ENCODE peak calls at places on chromosomes 1 and 21, in six cellular contexts. F, U, T, H, G and M are unnamed samples. For H3K4me1, the result is how much of the 10 kb centered on the place peaks cover.

GRCh38 chr1:158121604-158122254 is 59.0 kb upstream of the CD1D start:
- DNase-seq in U (peak), F (no peak), H (peak), T (no peak), G (no peak), M (no peak)

GRCh38 chr1:111516008-111516535 is 12.6 kb upstream of the ADORA3 start:
- DNase-seq in G (peak), F (peak), U (no peak), T (no peak), H (peak), M (no peak)

GRCh38 chr1:74247881-74248528 is 12.8 kb downstream of the TNNI3K start:
- DNase-seq in H (peak), T (peak), G (no peak), U (no peak), F (no peak), M (no peak)

GRCh38 chr1:160499631-160500030 is 23.4 kb downstream of the SLAMF6 start:
- DNase-seq in G (no peak), F (no peak), U (no peak), H (no peak), T (no peak), M (no peak)

GRCh38 chr1:41390171-41390570 is 28.9 kb downstream of the FOXO6 start:
- DNase-seq in U (peak), F (no peak), G (no peak), T (no peak), H (no peak), M (no peak)

GRCh38 chr1:59505596-59506028 is 208.7 kb downstream of the FGGY start:
- DNase-seq in H (no peak), G (no peak), F (no peak), U (no peak), T (no peak), M (no peak)

GRCh38 chr1:85700422-85700821 is 7.8 kb downstream of the ZNHIT6 start:
- DNase-seq in U (no peak), G (no peak), H (no peak), T (no peak), F (no peak), M (no peak)

GRCh38 chr1:109895720-109896504 is 14.7 kb upstream of the CSF1 start:
- DNase-seq in U (no peak), F (no peak), H (no peak), T (peak), G (no peak), M (no peak)

GRCh38 chr1:86151427-86151826 is 5.1 kb downstream of the COL24A1 start:
- DNase-seq in T (no peak), F (no peak), G (no peak), H (no peak), U (no peak), M (no peak)

GRCh38 chr1:47705517-47706130 is 267.8 kb downstream of the FOXD2 start:
- DNase-seq in U (no peak), F (no peak), T (no peak), G (no peak), H (no peak), M (no peak)

GRCh38 chr1:145991799-145992412 is 4.5 kb downstream of the TXNIP start:
- DNase-seq in H (peak), T (no peak), U (no peak), G (peak), F (no peak), M (no peak)

GRCh38 chr1:18217398-18218043 is 109.9 kb downstream of the IGSF21 start:
- DNase-seq in T (no peak), H (peak), F (no peak), G (no peak), U (peak), M (no peak)

GRCh38 chr1:80050085-80050484 is 1043.6 kb upstream of the ADGRL4 start:
- DNase-seq in F (peak), U (no peak), H (no peak), G (no peak), T (no peak), M (no peak)

GRCh38 chr1:9892563-9893528 is 17.2 kb downstream of the CTNNBIP1 start:
- DNase-seq in T (no peak), G (peak), F (no peak), H (no peak), U (no peak), M (no peak)

GRCh38 chr1:46581685-46582455 is 22.2 kb downstream of the MKNK1 start:
- DNase-seq in U (no peak), H (no peak), T (no peak), F (no peak), G (no peak), M (no peak)

GRCh38 chr1:77687519-77687906 is 5.1 kb upstream of the ZZZ3 start:
- DNase-seq in T (peak), U (peak), H (no peak), F (no peak), G (no peak), M (no peak)

GRCh38 chr21:33230518-33231324 is 983 bp downstream of the IFNAR2 start:
- DNase-seq in U (peak), H (peak), T (peak), G (no peak), F (peak), M (peak)

GRCh38 chr1:229186373-229187056 is 84.4 kb upstream of the RAB4A start:
- DNase-seq in U (no peak), G (no peak), F (no peak), T (no peak), H (no peak), M (no peak)

GRCh38 chr1:206843626-206844025 is 21.8 kb upstream of the IL20 start:
- DNase-seq in H (no peak), G (no peak), U (no peak), T (no peak), F (no peak), M (no peak)

GRCh38 chr1:44675186-44675585 is 672 bp downstream of the ARMH1 start:
- DNase-seq in H (peak), G (no peak), F (no peak), T (no peak), U (no peak), M (no peak)

GRCh38 chr1:44672956-44673674 is 1.2 kb downstream of the TMEM53 start:
- DNase-seq in G (no peak), F (no peak), U (no peak), H (peak), T (no peak), M (no peak)

GRCh38 chr1:44673675-44674112 is 587 bp downstream of the TMEM53 start:
- DNase-seq in F (no peak), T (no peak), G (no peak), H (no peak), U (no peak), M (no peak)

GRCh38 chr1:44672254-44672955 is 1.9 kb downstream of the TMEM53 start:
- DNase-seq in H (peak), G (no peak), U (no peak), T (peak), F (no peak), M (no peak)

GRCh38 chr1:44674113-44675000 is at the start of the genes ARMH1 and TMEM53:
- DNase-seq in T (peak), H (peak), F (peak), G (peak), U (peak), M (peak)
- H3K4me1 ChIP-seq in T (half or more), H (under half), F (under half), G (under half), U (under half), M (under half)

GRCh38 chr1:219092206-219092605 is 81.5 kb upstream of the LYPLAL1 start:
- DNase-seq in T (no peak), G (no peak), U (no peak), H (no peak), F (no peak), M (no peak)
- H3K27ac ChIP-seq in T (no peak), G (no peak), U (no peak), H (no peak), F (no peak), M (no peak)

GRCh38 chr1:2274968-2275475 is 46.9 kb downstream of the SKI start:
- DNase-seq in U (no peak), G (no peak), F (no peak), H (no peak), T (peak), M (no peak)
- H3K4me3 ChIP-seq in U (no peak), G (no peak), F (no peak), H (no peak), T (no peak), M (no peak)

GRCh38 chr1:184416921-184417320 is 30.1 kb downstream of the C1orf21 start:
- DNase-seq in T (no peak), H (no peak), F (no peak), G (no peak), U (no peak), M (no peak)
- H3K4me1 ChIP-seq in T (under half), H (under half), F (under half), G (under half), U (under half), M (under half)

DNA sequence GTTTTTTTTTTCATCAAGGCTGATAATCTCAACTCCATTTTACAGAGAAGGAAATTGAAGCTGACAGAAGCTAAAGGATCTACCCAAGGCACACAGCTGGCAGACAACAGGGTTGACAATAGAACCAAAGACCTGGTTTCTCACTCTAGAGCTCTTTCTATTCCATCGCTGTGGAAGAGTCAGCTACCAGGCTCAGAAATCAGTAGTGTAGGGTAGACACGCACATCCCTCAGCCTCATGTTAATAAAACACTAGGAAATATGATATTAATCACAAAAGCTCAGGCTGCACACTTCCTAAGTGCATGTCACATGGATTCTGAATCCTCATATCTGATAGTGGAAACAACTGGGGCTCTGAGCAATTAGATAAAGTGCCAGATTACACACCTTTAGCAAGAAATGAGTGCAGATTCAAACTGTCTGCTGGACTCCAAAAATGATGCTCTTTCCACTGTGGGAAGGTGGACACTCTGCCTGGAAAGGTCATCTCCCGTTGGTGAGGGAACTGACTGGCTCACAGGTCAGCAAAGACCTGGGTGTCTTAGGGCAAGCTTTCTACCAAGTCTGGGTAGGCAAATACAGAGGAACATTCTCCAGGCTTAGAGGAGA is 139.1 kb downstream of the TGFBR3 start:
- DNase-seq in H (no peak), U (no peak), G (no peak), T (no peak), F (no peak), M (no peak)
- H3K27ac ChIP-seq in H (no peak), U (no peak), G (no peak), T (peak), F (no peak), M (no peak)

DNA sequence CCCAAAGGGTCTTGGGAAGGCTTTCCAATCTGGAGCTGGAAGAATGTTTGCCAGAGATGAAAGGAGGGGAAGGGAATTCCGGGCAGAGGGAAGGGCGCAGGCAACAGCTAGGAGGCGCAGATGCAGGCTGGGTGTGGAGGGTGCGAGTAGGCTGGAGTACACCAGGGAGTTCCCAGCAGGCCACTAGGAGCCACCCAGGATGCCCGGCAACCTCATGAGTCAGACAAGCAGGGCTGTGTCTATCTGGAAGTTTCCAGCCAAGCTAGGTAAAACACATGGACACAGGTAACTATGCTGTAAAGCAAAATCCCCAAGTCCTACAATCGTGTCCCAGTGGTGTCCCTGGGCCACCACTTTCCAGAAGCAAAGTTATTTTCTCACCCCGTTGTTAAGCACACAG is 998 bp upstream of the NBL1 start:
- DNase-seq in G (peak), F (peak), T (no peak), H (peak), U (peak), M (no peak)
- H3K4me3 ChIP-seq in G (peak), F (peak), T (peak), H (no peak), U (no peak), M (peak)

GRCh38 chr1:225919906-225920305 is 4.1 kb downstream of the PYCR2 start:
- DNase-seq in U (peak), T (peak), G (peak), H (peak), F (peak), M (no peak)

GRCh38 chr1:225926551-225927113 is 2.6 kb upstream of the PYCR2 start:
- DNase-seq in G (no peak), T (peak), U (no peak), H (no peak), F (no peak), M (no peak)

GRCh38 chr1:225921734-225922709 is 2.0 kb downstream of the PYCR2 start:
- DNase-seq in U (no peak), F (no peak), T (peak), G (no peak), H (no peak), M (no peak)

GRCh38 chr1:225923381-225923691 is 714 bp downstream of the PYCR2 start:
- DNase-seq in F (no peak), H (peak), T (peak), G (no peak), U (peak), M (no peak)

DNA sequence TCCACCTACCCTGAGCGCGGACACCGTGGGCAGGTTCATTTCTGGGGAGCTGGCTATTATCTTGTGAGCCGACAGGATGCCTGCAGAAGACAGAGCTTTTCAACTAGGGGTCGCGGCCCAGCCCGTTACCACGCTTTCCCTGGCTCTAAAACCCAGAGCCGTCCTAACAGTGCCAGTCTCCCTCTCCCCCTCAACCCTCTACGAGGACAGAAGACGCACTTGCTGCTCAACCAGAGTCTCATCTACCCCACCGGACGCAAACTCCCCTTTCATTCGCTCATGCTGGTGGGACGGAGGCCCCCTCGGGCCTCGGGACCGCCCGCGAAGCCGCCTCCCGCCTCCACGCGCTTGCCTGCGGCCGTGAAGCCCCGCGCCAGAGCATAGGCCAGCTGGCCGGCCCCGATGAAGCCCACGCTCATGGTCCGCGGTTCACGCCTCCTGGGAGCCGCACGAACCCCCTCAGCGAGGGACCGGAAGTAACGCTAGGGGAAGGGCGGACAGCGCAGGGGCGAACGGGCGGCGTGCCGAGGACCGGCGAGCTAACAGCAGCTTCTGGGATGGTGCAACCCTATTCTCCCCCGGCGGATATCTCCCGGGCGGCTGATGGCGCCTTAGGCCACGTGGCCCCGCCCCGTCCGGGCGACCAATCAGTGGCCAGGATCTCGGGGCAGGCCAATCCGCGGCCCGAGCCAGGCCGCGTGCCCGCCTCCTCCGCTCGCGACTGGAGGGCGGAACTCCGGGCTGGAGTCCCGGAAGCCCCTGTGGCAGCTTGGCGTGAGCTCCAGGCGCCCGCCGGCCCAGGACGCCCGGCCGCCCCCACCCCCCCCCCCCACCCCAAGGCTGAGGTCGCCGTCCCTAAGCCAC is at the start of gene PYCR2:
- DNase-seq in T (peak), H (peak), U (peak), F (peak), G (peak), M (peak)
- H3K4me1 ChIP-seq in T (under half), H (under half), U (under half), F (under half), G (half or more), M (half or more)

DNA sequence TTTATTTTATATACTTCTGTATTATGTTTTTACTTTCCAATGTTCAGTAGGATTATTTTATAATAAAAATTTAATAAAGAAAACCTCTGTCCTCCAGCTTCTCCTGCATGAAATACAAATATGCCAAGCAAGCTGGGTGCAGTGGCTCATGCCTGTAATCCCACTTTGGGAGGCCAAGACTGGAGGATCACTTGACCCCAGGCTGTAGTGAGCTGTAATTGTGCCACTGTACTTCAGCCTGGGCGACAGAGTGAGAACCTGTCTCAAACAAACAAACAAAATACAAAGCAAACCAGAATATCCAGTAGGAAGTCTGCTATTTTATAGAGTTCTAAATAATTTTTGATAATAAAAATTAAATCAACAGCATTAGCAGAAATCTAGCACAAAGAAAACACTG is 168.8 kb downstream of the EIF4G3 start:
- DNase-seq in H (no peak), F (no peak), U (no peak), T (no peak), G (no peak), M (no peak)
- H3K27ac ChIP-seq in H (no peak), F (no peak), U (no peak), T (no peak), G (no peak), M (no peak)

GRCh38 chr1:193545171-193545570 is 358.8 kb upstream of the B3GALT2 start:
- DNase-seq in F (no peak), G (no peak), U (no peak), T (no peak), H (no peak), M (no peak)

GRCh38 chr1:193542668-193543067 is 356.3 kb upstream of the B3GALT2 start:
- DNase-seq in U (peak), G (no peak), T (no peak), F (no peak), H (no peak), M (no peak)

GRCh38 chr1:193540511-193540910 is 354.1 kb upstream of the B3GALT2 start:
- DNase-seq in G (no peak), F (no peak), H (no peak), T (no peak), U (no peak), M (no peak)

GRCh38 chr1:193539731-193540459 is 353.5 kb upstream of the B3GALT2 start:
- DNase-seq in U (no peak), H (peak), G (no peak), T (no peak), F (no peak), M (peak)

GRCh38 chr1:193543259-193543658 is 356.8 kb upstream of the B3GALT2 start:
- DNase-seq in U (peak), G (no peak), F (no peak), H (no peak), T (no peak), M (no peak)
- H3K4me3 ChIP-seq in U (no peak), G (no peak), F (no peak), H (no peak), T (no peak), M (no peak)

DNA sequence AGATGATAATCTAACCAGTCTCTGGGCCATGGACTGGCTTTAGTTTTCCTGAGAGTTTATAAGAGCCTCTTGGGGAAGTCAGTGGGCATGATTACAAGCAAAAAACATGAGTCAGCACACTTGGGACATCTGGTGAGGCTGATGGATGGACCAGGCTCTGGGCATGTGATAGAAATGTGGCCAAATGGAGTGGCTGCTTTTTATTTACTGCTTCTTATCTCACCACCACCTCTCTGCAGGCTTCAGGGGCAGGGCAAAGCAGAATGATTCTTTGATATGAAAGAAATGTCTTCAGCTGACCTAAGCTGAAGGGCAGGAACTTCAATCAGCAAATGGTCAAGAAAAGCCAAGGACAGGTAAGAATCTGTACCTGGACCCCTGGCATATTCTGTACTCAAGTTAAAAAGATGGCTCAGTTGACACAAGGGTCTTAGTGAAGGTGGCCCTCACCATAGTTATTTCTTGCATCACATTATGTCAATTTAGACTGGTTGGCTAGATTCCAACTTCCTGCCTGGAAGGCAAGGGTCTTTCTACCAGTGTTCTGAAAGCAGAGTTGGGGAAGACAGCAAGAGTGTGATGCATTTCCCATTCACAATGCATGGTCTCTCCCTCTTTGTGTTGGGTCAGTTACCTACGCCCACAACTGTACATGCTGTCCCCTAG is 162.8 kb downstream of the FASLG start:
- DNase-seq in U (peak), F (no peak), T (no peak), G (no peak), H (no peak), M (no peak)
- H3K4me1 ChIP-seq in U (under half), F (under half), T (under half), G (under half), H (under half), M (under half)